ENCODE peak calls at places on chromosomes 11 and 22, in five cellular contexts. E is stimulated activated naive CD8-positive, alpha-beta T cell treated with anti-CD3 and anti-CD28 coated beads, Interleukin-15, Interleukin-2, amounts not matched to agents 100 U/mL and 50 U/mL, for 24 hours; D is stimulated activated CD8-positive, alpha-beta memory T cell treated with anti-CD3 and anti-CD28 coated beads, Interleukin-7, amount 100 ng/mL, for 24 hours; P is OCI-LY7; Y is naive thymus-derived CD4-positive, alpha-beta T cell. W is an unnamed sample.

GRCh38 chr11:94539420-94539819 is 4.3 kb upstream of the FUT4 start:
- DNase-seq in E (no peak), P (no peak), D (no peak), Y (no peak), W (no peak)

GRCh38 chr11:86594746-86595145 is 77.7 kb downstream of the ME3 start:
- DNase-seq in P (no peak), E (no peak), D (no peak), Y (no peak), W (peak; percentile 46)

GRCh38 chr11:60370811-60371297 is 7.5 kb upstream of the MS4A7 start:
- DNase-seq in D (no peak), P (no peak), Y (no peak), E (no peak), W (no peak)

GRCh38 chr11:120918257-120918656 is 105.6 kb upstream of the TBCEL start:
- DNase-seq in D (no peak), P (no peak), E (no peak), Y (no peak), W (no peak)

GRCh38 chr11:61480936-61481335 is 27.6 kb upstream of the LRRC10B start:
- DNase-seq in E (no peak), P (no peak), Y (no peak), D (no peak), W (no peak)

GRCh38 chr11:44083906-44084305 is 11.6 kb upstream of the EXT2 start:
- DNase-seq in D (no peak), E (no peak), Y (no peak), P (no peak), W (no peak)

GRCh38 chr11:88105952-88106351 is 69.3 kb downstream of the RAB38 start:
- DNase-seq in P (peak; percentile 1), D (no peak), Y (no peak), E (no peak), W (no peak)

GRCh38 chr22:44925465-44926123 is 84.2 kb downstream of the PHF21B start:
- DNase-seq in P (no peak), E (no peak), Y (no peak), D (no peak), W (no peak)

GRCh38 chr11:112016765-112017356 is 8.3 kb upstream of the DLAT start:
- DNase-seq in D (no peak), Y (no peak), P (no peak), E (no peak), W (peak; percentile 22)

GRCh38 chr11:67024410-67024809 is 1.5 kb downstream of the SYT12 start:
- DNase-seq in Y (peak; percentile 71), P (peak; percentile 59), E (peak; percentile 63), D (no peak), W (no peak)

GRCh38 chr22:22948651-22949611 is 61.3 kb downstream of the IGLL5 start:
- DNase-seq in P (no peak), E (no peak), D (no peak), Y (no peak), W (peak; percentile 23)

GRCh38 chr22:47173535-47174021 is 411.1 kb downstream of the TBC1D22A start:
- DNase-seq in E (no peak), Y (no peak), P (no peak), D (no peak), W (no peak)

GRCh38 chr11:10809373-10810199 is 860 bp upstream of the EIF4G2 start:
- DNase-seq in Y (no peak), E (peak; percentile 57), D (peak; percentile 9), P (peak; percentile 40), W (peak; percentile 85)

GRCh38 chr22:27295605-27296004 is 506.0 kb downstream of the MN1 start:
- DNase-seq in D (no peak), P (no peak), Y (no peak), E (no peak), W (no peak)

GRCh38 chr11:115462004-115462541 is 42.1 kb downstream of the CADM1 start:
- DNase-seq in E (no peak), Y (no peak), P (no peak), D (no peak), W (no peak)

GRCh38 chr11:82823635-82824614 is 76.3 kb downstream of the PRCP start:
- DNase-seq in P (peak; percentile 57), D (no peak), Y (no peak), E (no peak), W (no peak)

GRCh38 chr11:47854667-47855066 is 6.5 kb upstream of the NUP160 start:
- DNase-seq in E (no peak), Y (no peak), D (no peak), P (peak; percentile 35), W (no peak)

GRCh38 chr22:19228174-19228573 is 49.6 kb upstream of the SLC25A1 start:
- DNase-seq in E (no peak), Y (no peak), D (no peak), P (no peak), W (no peak)

GRCh38 chr11:73379189-73379880 is 3.1 kb downstream of the RELT start:
- DNase-seq in P (no peak), D (no peak), Y (no peak), E (no peak), W (no peak)

GRCh38 chr22:47129902-47130301 is 367.5 kb downstream of the TBC1D22A start:
- DNase-seq in P (no peak), D (no peak), Y (no peak), E (no peak), W (no peak)

GRCh38 chr22:24437820-24438328 is 10.5 kb downstream of the ADORA2A start:
- DNase-seq in Y (no peak), P (peak; percentile 89), E (peak; percentile 4), D (no peak), W (peak; percentile 73)

GRCh38 chr22:43090130-43090789 is 1.1 kb upstream of the TTLL1 start:
- DNase-seq in P (peak; percentile 87), Y (peak; percentile 40), D (no peak), E (peak; percentile 50), W (peak; percentile 87)

GRCh38 chr11:14288189-14288935 is 70.6 kb downstream of the RRAS2 start:
- DNase-seq in E (no peak), Y (no peak), D (no peak), P (no peak), W (peak; percentile 81)

GRCh38 chr11:119414321-119414720 is 8.7 kb downstream of the THY1 start:
- DNase-seq in P (no peak), D (no peak), E (no peak), Y (no peak), W (no peak)

GRCh38 chr11:65427691-65428577 is 5.3 kb downstream of the NEAT1 start:
- DNase-seq in E (peak; percentile 59), D (no peak), P (peak; percentile 52), Y (no peak), W (peak; percentile 79)

GRCh38 chr22:35739076-35739475 is 21.4 kb downstream of the APOL5 start:
- DNase-seq in Y (no peak), D (no peak), P (no peak), E (no peak), W (no peak)

GRCh38 chr11:76935030-76935429 is 74.3 kb downstream of the ACER3 start:
- DNase-seq in Y (no peak), D (no peak), P (peak; percentile 10), E (no peak), W (no peak)

GRCh38 chr11:74696932-74697687 is 34.1 kb downstream of the CHRDL2 start:
- DNase-seq in P (no peak), E (no peak), Y (no peak), D (no peak), W (peak; percentile 86)

GRCh38 chr11:108973402-108974119 is 308.7 kb downstream of the DDX10 start:
- DNase-seq in E (no peak), P (no peak), D (no peak), Y (no peak), W (peak; percentile 97)

GRCh38 chr22:35301370-35301874 is 1.7 kb downstream of the TOM1 start:
- DNase-seq in E (no peak), Y (no peak), D (no peak), P (no peak), W (peak; percentile 98)